ENCODE peak calls at places on chromosome 3, in nine cellular contexts. Z is NCI-H774; H is stimulated activated CD8-positive, alpha-beta memory T cell treated with anti-CD3 and anti-CD28 coated beads, Interleukin-4, amount 100 ng/mL, for 48 hours; K is ELF-1; E is posterior cingulate gyrus; W is sciatic nerve; V is hippocampal formation; I is activated T-helper 1 cell treated with Interleukin-2 at 50 U/mL for 16 hours; G is cardiac fibroblast. L is an unnamed sample.

GRCh38 chr3:156681003-156681402 is 6.6 kb downstream of the TIPARP start:
- DNase-seq in Z (peak), H (no peak), K (peak), E (no peak), W (no peak), V (no peak), I (no peak), G (peak), L (peak)

GRCh38 chr3:82640254-82640653 is 878.8 kb upstream of the GBE1 start:
- DNase-seq in Z (no peak), H (no peak), K (no peak), E (no peak), W (no peak), V (no peak), I (no peak), G (no peak), L (no peak)

GRCh38 chr3:4982773-4983738 is 3.8 kb downstream of the BHLHE40 start:
- DNase-seq in Z (no peak), H (no peak), K (peak), E (no peak), W (no peak), V (no peak), I (no peak), G (peak), L (no peak)

GRCh38 chr3:55692958-55693558 is 206.0 kb upstream of the WNT5A start:
- DNase-seq in Z (no peak), H (no peak), K (no peak), E (no peak), W (no peak), V (no peak), I (no peak), G (peak), L (no peak)

GRCh38 chr3:2765002-2765579 is 345.1 kb downstream of the IL5RA start:
- DNase-seq in Z (no peak), H (no peak), K (peak), E (no peak), W (no peak), V (no peak), I (no peak), G (no peak), L (no peak)

GRCh38 chr3:23809840-23810341 is 4.1 kb downstream of the UBE2E1 start:
- DNase-seq in Z (no peak), H (no peak), K (no peak), E (no peak), W (no peak), V (no peak), I (no peak), G (peak), L (no peak)

GRCh38 chr3:113194747-113195400 is 16.5 kb upstream of the BOC start:
- DNase-seq in Z (no peak), H (no peak), K (no peak), E (no peak), W (no peak), V (no peak), I (no peak), G (no peak), L (no peak)

GRCh38 chr3:51522273-51522981 is 16.1 kb upstream of the RAD54L2 start:
- DNase-seq in Z (no peak), H (no peak), K (no peak), E (no peak), W (no peak), V (no peak), I (no peak), G (no peak), L (no peak)

GRCh38 chr3:133980035-133980434 is 49.7 kb downstream of the SLCO2A1 start:
- DNase-seq in Z (no peak), H (no peak), K (no peak), E (no peak), W (no peak), V (no peak), I (no peak), G (no peak), L (no peak)

GRCh38 chr3:23648326-23648964 is 157.3 kb upstream of the UBE2E1 start:
- DNase-seq in Z (no peak), H (no peak), K (no peak), E (no peak), W (no peak), V (no peak), I (no peak), G (peak), L (no peak)

GRCh38 chr3:138412821-138413531 is 21.4 kb upstream of the ESYT3 start:
- DNase-seq in Z (no peak), H (no peak), K (no peak), E (no peak), W (no peak), V (no peak), I (no peak), G (peak), L (peak)

GRCh38 chr3:39156421-39156820 is 3.0 kb upstream of the CSRNP1 start:
- DNase-seq in Z (no peak), H (no peak), K (no peak), E (no peak), W (no peak), V (no peak), I (no peak), G (no peak), L (no peak)

GRCh38 chr3:142269777-142270176 is 44.4 kb upstream of the GK5 start:
- DNase-seq in Z (no peak), H (no peak), K (no peak), E (no peak), W (no peak), V (no peak), I (no peak), G (no peak), L (no peak)

GRCh38 chr3:184129012-184129411 is 6.1 kb upstream of the EIF2B5 start:
- DNase-seq in Z (peak), H (no peak), K (peak), E (no peak), W (no peak), V (no peak), I (no peak), G (peak), L (no peak)

GRCh38 chr3:36480916-36481648 is 100.8 kb downstream of the STAC start:
- DNase-seq in Z (no peak), H (no peak), K (no peak), E (no peak), W (no peak), V (no peak), I (no peak), G (peak), L (no peak)

L was measured in SIG-M5.